ENCODE peak calls at places on chromosome 12, in nine cellular contexts. H is OCI-LY7, C is mammary epithelial cell, O is A549, D is fibroblast of lung, M is mesendoderm, X is neural progenitor cell, W is HepG2, Z is neuronal stem cell. J is an unnamed sample.
A peak's percentile ranks its signal among the peaks of the same experiment; 100 is the strongest.

GRCh38 chr12:52903285-52903854 is 1.5 kb downstream of the KRT8 start:
- DNase-seq in H (no peak), C (peak; percentile 76), O (peak; percentile 69), D (peak; percentile 84), M (peak; percentile 91), X (peak; percentile 96), W (peak; percentile 69), Z (peak; percentile 94), J (peak; percentile 76)

GRCh38 chr12:68784015-68784414 is 24.0 kb upstream of the MDM2 start:
- DNase-seq in H (no peak), C (no peak), O (no peak), D (peak; percentile 27), M (no peak), X (peak; percentile 12), W (peak; percentile 29), Z (no peak), J (no peak)

GRCh38 chr12:72586456-72586855 is 314.3 kb downstream of the TRHDE start:
- DNase-seq in H (no peak), C (no peak), O (no peak), D (no peak), M (peak; percentile 85), X (peak; percentile 31), W (no peak), Z (no peak), J (no peak)

GRCh38 chr12:93453633-93454032 is 11.9 kb upstream of the UBE2N start:
- DNase-seq in H (no peak), C (no peak), O (no peak), D (peak; percentile 78), M (peak; percentile 30), X (peak; percentile 5), W (no peak), Z (no peak), J (no peak)

GRCh38 chr12:122830517-122831214 is 4.6 kb upstream of the HIP1R start:
- DNase-seq in H (no peak), C (peak; percentile 96), O (peak; percentile 90), D (peak; percentile 81), M (peak; percentile 59), X (no peak), W (no peak), Z (no peak), J (peak; percentile 96)

GRCh38 chr12:6074979-6075585 is 49.4 kb downstream of the VWF start:
- DNase-seq in H (no peak), C (no peak), O (no peak), D (peak; percentile 41), M (no peak), X (peak; percentile 51), W (no peak), Z (no peak), J (no peak)

GRCh38 chr12:31215521-31216232 is 110.3 kb downstream of the SINHCAF start:
- DNase-seq in H (peak; percentile 18), C (peak; percentile 76), O (no peak), D (no peak), M (no peak), X (no peak), W (no peak), Z (no peak), J (no peak)

GRCh38 chr12:125983094-125983783 is 918.0 kb downstream of the AACS start:
- DNase-seq in H (no peak), C (no peak), O (peak; percentile 39), D (peak; percentile 79), M (peak; percentile 96), X (peak; percentile 97), W (peak; percentile 61), Z (peak; percentile 95), J (no peak)

GRCh38 chr12:30110505-30110904 is 326.8 kb upstream of the TMTC1 start:
- DNase-seq in H (no peak), C (no peak), O (no peak), D (no peak), M (no peak), X (no peak), W (no peak), Z (no peak), J (no peak)

GRCh38 chr12:108833757-108834472 is 23.5 kb downstream of the SSH1 start:
- DNase-seq in H (no peak), C (peak; percentile 44), O (no peak), D (peak; percentile 89), M (no peak), X (no peak), W (no peak), Z (no peak), J (no peak)

GRCh38 chr12:27616356-27617150 is 79.7 kb upstream of the REP15 start:
- DNase-seq in H (no peak), C (peak; percentile 23), O (no peak), D (peak; percentile 25), M (no peak), X (no peak), W (no peak), Z (no peak), J (peak; percentile 54)

GRCh38 chr12:89345830-89346740 is 6.2 kb downstream of the DUSP6 start:
- DNase-seq in H (peak; percentile 94), C (peak; percentile 82), O (no peak), D (peak; percentile 72), M (peak; percentile 96), X (peak; percentile 83), W (no peak), Z (peak; percentile 67), J (peak; percentile 77)

GRCh38 chr12:19826988-19827550 is 387.8 kb downstream of the AEBP2 start:
- DNase-seq in H (no peak), C (peak; percentile 18), O (no peak), D (peak; percentile 13), M (no peak), X (no peak), W (no peak), Z (no peak), J (peak; percentile 24)

GRCh38 chr12:57237653-57237951 is 8.1 kb downstream of the SHMT2 start:
- DNase-seq in H (no peak), C (peak; percentile 14), O (no peak), D (no peak), M (no peak), X (no peak), W (no peak), Z (no peak), J (peak; percentile 39)

GRCh38 chr12:20436367-20436766 is 68.0 kb downstream of the PDE3A start:
- DNase-seq in H (no peak), C (no peak), O (no peak), D (peak; percentile 50), M (no peak), X (no peak), W (no peak), Z (no peak), J (no peak)

GRCh38 chr12:98379106-98379505 is 136.3 kb upstream of the TMPO start:
- DNase-seq in H (no peak), C (no peak), O (no peak), D (no peak), M (no peak), X (no peak), W (no peak), Z (no peak), J (no peak)

GRCh38 chr12:64551676-64552075 is 58.6 kb upstream of the RASSF3 start:
- DNase-seq in H (no peak), C (no peak), O (no peak), D (no peak), M (no peak), X (no peak), W (no peak), Z (no peak), J (no peak)

GRCh38 chr12:113987261-113988063 is 21.3 kb upstream of the RBM19 start:
- DNase-seq in H (no peak), C (no peak), O (no peak), D (no peak), M (no peak), X (no peak), W (peak; percentile 87), Z (no peak), J (no peak)

DNA sequence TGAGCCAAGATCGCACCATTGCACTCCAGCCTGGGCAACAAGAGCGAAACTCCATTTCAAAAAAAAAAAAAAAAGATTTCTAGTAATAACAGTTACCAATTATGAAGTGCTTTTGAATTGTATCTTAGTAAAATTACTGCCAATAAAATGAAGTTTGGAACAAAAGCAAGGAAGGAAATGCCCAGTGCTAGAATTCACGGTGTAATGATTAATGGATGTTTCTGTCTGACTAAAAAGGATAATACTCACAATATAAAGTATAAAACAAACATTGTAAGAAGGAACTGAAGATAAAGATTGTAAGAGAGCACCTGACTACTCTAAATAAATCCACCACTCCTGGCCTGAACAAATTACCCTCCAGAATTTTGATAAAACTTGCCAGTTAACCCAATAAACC is 4.0 kb downstream of the TMEM116 start:
- DNase-seq in H (no peak), C (no peak), O (no peak), D (no peak), M (no peak), X (no peak), W (no peak), Z (no peak), J (no peak)
- H3K4me2 ChIP-seq in H (no peak overlapping the region), C (no peak overlapping the region), O (peak overlapping the region; percentile 22), D (no peak overlapping the region), M (no peak overlapping the region), X (no peak overlapping the region), W (no peak overlapping the region), Z (no peak overlapping the region), J (no peak overlapping the region)

DNA sequence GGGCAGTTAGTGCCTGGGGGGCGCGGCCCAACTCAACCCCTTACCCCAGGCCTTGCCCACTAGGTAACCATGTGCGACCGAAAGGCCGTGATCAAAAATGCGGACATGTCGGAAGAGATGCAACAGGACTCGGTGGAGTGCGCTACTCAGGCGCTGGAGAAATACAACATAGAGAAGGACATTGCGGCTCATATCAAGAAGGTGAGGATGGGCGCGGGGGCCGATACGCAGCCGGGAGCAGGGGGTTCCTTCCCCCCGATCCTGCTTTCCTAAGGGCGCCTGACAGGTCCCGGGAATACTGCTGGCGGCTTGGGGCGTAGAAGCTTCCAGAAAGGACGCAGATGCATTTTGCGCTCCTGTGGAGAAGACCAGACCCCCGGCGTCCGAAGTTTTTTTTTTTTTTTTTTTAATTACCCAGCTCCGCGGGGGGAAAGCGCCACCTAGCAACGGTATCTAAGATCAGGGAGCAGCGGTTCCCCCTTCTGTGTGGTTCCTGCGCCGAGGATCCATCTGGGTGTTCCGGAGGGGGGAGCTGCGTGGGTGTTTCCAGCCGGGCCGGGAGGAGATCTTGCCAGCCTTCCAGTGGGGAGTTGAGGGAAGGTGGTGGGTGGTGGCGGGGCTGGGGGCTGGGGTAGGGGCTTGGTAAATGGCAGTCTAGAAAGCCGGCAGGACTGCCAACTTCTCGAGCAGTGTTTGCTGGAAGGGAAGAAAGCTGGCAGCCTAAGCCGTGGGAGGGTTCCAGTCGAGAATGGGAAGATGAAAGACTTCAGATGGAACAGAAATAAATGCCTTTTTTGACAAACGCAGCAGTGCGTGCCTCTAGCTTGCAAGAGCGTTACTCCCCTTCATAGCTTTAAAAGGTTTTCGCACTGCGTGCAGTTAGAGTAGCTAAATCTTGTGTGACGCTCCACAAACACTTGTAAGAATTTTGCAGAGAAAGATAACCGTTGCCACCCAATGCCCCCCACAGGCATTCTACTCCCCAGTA is 734 bp downstream of the DYNLL1 start:
- DNase-seq in H (peak; percentile 76), C (peak; percentile 44), O (peak; percentile 45), D (peak; percentile 61), M (peak; percentile 62), X (peak; percentile 84), W (no peak), Z (peak; percentile 70), J (peak; percentile 42)
- H3K4me2 ChIP-seq in H (peak overlapping the region; percentile 98), C (peak overlapping the region; percentile 84), O (peak overlapping the region; percentile 82), D (peak overlapping the region; percentile 97), M (peak overlapping the region; percentile 97), X (peak overlapping the region; percentile 100), W (peak overlapping the region; percentile 87), Z (peak overlapping the region; percentile 75), J (peak overlapping the region; percentile 96)

GRCh38 chr12:83005534-83006197 is 319.0 kb downstream of the TMTC2 start:
- DNase-seq in H (no peak), C (no peak), O (no peak), D (no peak), M (no peak), X (no peak), W (no peak), Z (no peak), J (no peak)
- H3K4me2 ChIP-seq in H (no peak overlapping the region), C (no peak overlapping the region), O (no peak overlapping the region), D (no peak overlapping the region), M (no peak overlapping the region), X (no peak overlapping the region), W (no peak overlapping the region), Z (no peak overlapping the region), J (no peak overlapping the region)

GRCh38 chr12:76040461-76040860 is 8.9 kb upstream of the PHLDA1 start:
- DNase-seq in H (no peak), C (no peak), O (no peak), D (no peak), M (no peak), X (no peak), W (no peak), Z (no peak), J (no peak)
- H3K4me2 ChIP-seq in H (no peak overlapping the region), C (no peak overlapping the region), O (no peak overlapping the region), D (no peak overlapping the region), M (no peak overlapping the region), X (no peak overlapping the region), W (no peak overlapping the region), Z (no peak overlapping the region), J (no peak overlapping the region)